ENCODE peak calls at places on chromosomes 13 and 19, in five cellular contexts. M is neural crest cell, E is testis, J is B cell, V is AG09319. P is an unnamed sample.
A peak's percentile ranks its signal among the peaks of the same experiment; 100 is the strongest.

GRCh38 chr13:84431646-84432045 is 549.4 kb upstream of the SLITRK1 start:
- DNase-seq in M (no peak), E (no peak), J (no peak), V (no peak), P (no peak)

GRCh38 chr19:33946535-33947323 is 150.1 kb downstream of the KCTD15 start:
- DNase-seq in M (no peak), E (no peak), J (no peak), V (no peak), P (no peak)

GRCh38 chr13:111489301-111489700 is 168.9 kb downstream of the TEX29 start:
- DNase-seq in M (no peak), E (no peak), J (no peak), V (no peak), P (peak; percentile 20)

GRCh38 chr19:44748426-44749254 is at the start of gene BCL3:
- DNase-seq in M (no peak), E (peak; percentile 57), J (peak; percentile 95), V (peak; percentile 58), P (no peak)

GRCh38 chr13:71828117-71828516 is 38.9 kb downstream of the DACH1 start:
- DNase-seq in M (no peak), E (no peak), J (no peak), V (no peak), P (no peak)

GRCh38 chr13:107799001-107799400 is 416.3 kb downstream of the LIG4 start:
- DNase-seq in M (no peak), E (no peak), J (no peak), V (no peak), P (no peak)

GRCh38 chr13:27952931-27953670 is 16.0 kb downstream of the CDX2 start:
- DNase-seq in M (no peak), E (peak; percentile 60), J (peak; percentile 20), V (no peak), P (no peak)

GRCh38 chr19:35352448-35353304 is 5.0 kb downstream of the FFAR1 start:
- DNase-seq in M (peak; percentile 69), E (peak; percentile 73), J (peak; percentile 81), V (peak; percentile 28), P (peak; percentile 74)

GRCh38 chr19:961866-962620 is 22.1 kb upstream of the WDR18 start:
- DNase-seq in M (no peak), E (no peak), J (no peak), V (no peak), P (no peak)

DNA sequence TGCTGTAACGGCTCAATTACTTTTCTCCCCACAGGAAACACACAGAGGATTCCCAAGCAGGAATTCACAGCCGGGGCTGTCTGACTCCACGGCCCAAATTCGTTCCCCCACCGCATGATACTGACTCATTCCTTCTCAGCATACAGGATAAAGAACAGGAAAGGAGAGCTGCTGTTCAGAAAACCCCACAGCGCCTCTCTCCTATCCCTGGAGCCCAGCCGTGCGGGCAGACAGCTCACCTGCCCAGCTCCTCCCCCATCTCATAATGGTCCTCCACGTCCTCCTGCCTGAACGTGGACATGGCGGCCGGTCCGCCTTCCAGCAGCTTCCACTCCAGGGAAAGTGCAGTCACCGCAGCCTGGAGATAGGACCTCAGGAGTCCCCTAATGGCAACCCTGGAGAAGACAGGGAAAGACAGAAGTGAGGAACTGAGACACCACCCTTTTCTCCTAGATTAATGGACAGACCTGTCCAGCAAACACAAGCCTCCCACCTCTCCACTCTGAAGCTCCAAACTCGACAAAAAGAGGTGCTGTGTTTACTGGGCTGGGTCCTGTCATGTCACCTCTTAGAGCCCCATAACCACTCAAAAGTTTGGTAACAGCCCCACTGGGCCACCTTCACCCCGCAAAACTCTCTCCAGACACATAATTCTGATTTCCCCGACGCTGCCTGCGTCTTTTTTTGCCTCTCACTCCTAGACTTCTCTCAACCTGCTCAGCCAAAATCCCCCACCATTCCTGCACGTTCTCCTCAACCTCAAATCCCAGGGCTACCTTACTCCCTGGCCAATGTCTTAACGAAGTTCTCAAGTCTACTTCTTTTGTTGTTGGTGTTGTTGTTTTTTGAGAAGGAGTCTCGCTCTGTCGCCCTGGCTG is 1.2 kb downstream of the DAPK3 start:
- DNase-seq in M (no peak), E (no peak), J (no peak), V (no peak), P (no peak)
- TF ChIP-seq CTCF in M (peak; percentile 31), E (no peak), J (no peak), V (peak; percentile 22), P (no peak)

DNA sequence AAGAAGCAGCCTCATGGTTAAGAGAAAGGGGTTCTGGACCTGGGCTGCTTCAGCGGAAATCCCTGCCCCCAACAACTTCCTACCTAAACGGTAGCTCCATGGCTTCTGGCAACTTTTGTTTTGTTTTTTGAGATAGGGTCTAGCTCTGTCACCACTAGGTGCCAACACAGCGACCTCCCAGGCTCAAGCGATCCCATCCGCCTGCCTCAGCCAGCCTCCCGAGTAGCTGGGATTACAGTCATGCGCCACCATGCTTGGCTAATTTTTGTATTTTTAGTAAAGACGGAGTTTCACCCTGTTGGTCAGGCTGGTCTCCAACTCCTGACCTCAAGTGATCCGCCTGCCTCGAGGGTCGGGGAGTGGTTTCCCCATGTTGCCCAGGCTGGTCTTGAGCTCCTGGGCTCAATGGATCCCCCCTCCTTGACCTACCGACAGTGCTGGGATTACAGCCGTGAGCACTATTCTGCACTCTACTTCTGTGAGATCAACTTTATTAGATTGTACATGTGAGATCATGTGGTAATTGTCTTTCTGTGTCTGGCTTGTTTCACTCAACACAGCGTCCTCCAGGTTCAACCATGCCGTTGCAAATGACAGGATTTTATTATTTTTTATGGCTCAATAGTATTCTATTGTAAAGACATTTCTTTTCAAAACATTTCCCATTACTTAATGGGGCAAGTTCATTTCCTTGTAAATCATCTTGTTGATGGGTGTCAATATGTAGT is 1.3 kb upstream of the OBI1 start:
- DNase-seq in M (no peak), E (peak; percentile 45), J (peak; percentile 33), V (no peak), P (no peak)
- TF ChIP-seq CTCF in M (no peak), E (no peak), J (no peak), V (no peak), P (no peak)

GRCh38 chr19:7869453-7869909 is 4.7 kb downstream of the PRR36 start:
- DNase-seq in M (peak; percentile 39), E (peak; percentile 77), J (peak; percentile 91), V (no peak), P (peak; percentile 67)
- TF ChIP-seq CTCF in M (peak; percentile 35), E (peak; percentile 12), J (peak; percentile 61), V (no peak), P (peak; percentile 62)

GRCh38 chr13:89953581-89953980 is 1393.9 kb upstream of the MIR17HG start:
- DNase-seq in M (no peak), E (no peak), J (no peak), V (no peak), P (no peak)

GRCh38 chr13:89955773-89956172 is 1391.7 kb upstream of the MIR17HG start:
- DNase-seq in M (no peak), E (no peak), J (no peak), V (no peak), P (no peak)

GRCh38 chr13:89950225-89950624 is 1397.3 kb upstream of the MIR17HG start:
- DNase-seq in M (no peak), E (no peak), J (no peak), V (no peak), P (no peak)

GRCh38 chr13:89951341-89951740 is 1396.1 kb upstream of the MIR17HG start:
- DNase-seq in M (no peak), E (no peak), J (no peak), V (no peak), P (no peak)
- TF ChIP-seq CTCF in M (no peak), E (no peak), J (no peak), V (no peak), P (no peak)

GRCh38 chr13:57627663-57628062 is 3.9 kb upstream of the PCDH17 start:
- DNase-seq in M (no peak), E (no peak), J (no peak), V (no peak), P (no peak)
- TF ChIP-seq CTCF in M (peak; percentile 85), E (peak; percentile 21), J (peak; percentile 53), V (peak; percentile 49), P (peak; percentile 90)

GRCh38 chr19:13152854-13153626 is 2.8 kb downstream of the IER2 start:
- DNase-seq in M (peak; percentile 99), E (peak; percentile 89), J (peak; percentile 84), V (peak; percentile 91), P (peak; percentile 99)
- TF ChIP-seq CTCF in M (peak; percentile 20), E (no peak), J (no peak), V (peak; percentile 6), P (peak; percentile 10)

DNA sequence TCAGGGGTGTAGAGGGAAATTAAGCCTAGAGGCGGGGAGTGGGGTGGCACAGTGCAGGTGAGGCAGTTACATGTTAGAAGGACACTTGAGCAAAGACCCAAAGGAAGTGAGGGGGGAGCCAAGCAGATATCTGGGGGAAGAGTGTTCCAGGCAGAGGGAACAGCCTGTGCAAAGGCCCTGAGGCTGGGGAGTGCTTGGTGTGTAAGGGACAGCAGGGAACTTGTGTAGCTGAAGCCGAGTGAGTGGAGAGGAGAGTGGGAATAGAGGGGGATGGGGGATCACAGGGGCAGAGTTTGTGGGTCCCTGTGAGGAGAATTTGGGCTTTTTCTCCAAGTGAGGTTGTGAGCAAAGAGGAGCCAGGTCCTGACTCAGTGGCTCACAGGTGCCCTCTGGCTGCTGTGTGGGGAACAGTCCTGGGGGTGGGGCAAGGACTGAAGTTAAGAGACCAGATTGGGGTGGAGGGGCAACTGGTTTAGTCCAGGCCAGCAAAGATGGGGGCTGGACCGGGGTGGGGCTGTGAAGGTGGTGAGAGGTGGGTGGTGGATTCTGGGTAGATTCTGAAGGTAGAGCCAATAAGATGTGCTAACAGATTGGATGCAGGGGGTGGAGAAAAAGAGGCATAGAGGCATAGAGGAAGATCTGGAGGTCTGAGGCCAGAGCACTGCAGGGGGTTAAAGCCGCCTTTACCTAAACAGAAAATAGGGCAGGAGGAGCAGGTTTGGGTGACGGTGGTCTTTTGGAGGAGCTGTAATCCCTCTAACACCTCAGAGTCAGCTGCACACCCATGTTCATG is 75.3 kb downstream of the CACNA1A start:
- DNase-seq in M (peak; percentile 44), E (peak; percentile 19), J (no peak), V (peak; percentile 11), P (peak; percentile 42)
- TF ChIP-seq CTCF in M (peak; percentile 68), E (no peak), J (peak; percentile 33), V (peak; percentile 88), P (no peak)

DNA sequence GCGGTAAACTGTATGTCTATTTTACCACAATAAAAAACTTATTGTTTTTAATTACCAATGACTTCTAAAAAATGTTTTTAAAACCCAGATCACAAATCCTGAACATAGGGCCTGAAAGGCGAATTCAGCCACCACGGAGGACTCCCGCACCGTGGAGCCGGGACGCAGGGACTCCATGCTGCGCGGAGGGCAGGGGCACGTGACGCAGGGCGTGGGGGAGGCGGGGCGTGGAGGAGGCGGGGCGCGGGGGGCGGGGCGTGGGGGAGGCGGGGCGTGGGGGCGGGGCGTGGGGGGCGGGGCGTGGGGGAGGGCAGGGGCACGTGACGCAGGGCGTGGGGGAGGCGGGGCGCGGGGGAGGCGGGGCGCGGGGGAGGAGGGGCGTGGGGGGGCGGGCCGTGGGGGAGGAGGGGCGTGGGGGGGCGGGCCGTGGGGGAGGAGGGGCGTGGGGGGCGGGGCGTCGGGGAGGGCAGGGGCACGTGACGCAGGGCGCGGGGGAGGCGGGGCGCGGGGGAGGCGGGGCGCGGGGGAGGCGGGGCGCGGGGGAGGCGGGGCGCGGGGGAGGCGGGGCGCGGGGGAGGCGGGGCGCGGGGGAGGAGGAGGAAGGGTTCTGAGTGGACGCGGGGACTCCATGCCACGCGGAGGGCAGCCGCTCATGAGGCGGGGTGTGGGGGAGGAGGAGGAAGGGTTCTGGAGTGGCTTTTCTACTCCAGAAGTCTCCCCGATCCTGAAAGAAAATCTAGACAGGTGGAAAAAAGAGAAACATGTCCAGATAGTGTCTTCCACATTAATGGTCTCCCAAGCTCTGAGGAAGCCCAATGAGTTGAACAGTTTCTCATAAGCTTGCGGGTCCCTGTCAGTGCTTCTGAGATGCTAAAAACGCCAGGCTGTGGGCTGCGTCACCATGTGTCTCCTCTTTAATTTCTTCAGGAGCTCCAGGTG is 4.4 kb upstream of the PROZ start:
- DNase-seq in M (peak; percentile 55), E (peak; percentile 87), J (peak; percentile 90), V (peak; percentile 22), P (peak; percentile 69)
- TF ChIP-seq CTCF in M (no peak), E (no peak), J (no peak), V (no peak), P (no peak)

GRCh38 chr19:48977061-48977460 is 12.0 kb downstream of the FTL start:
- DNase-seq in M (no peak), E (no peak), J (no peak), V (no peak), P (no peak)
- TF ChIP-seq CTCF in M (no peak), E (no peak), J (no peak), V (no peak), P (no peak)